ENCODE peak calls at places on chromosomes 16 and 17, in four cellular contexts. One of them, this sample, is unnamed.

GRCh38 chr17:66514227-66514806 is 211.9 kb downstream of the PRKCA start:
- DNase-seq in H1: no peak
- DNase-seq in GM12878: no peak
- DNase-seq in HepG2: no peak
- DNase-seq in this sample: no peak

GRCh38 chr17:12007466-12007865 is 10.2 kb upstream of the ZNF18 start:
- DNase-seq in GM12878: no peak
- DNase-seq in H1: no peak
- DNase-seq in HepG2: no peak
- DNase-seq in this sample: no peak

GRCh38 chr17:33730131-33730530 is 437.0 kb upstream of the ASIC2 start:
- DNase-seq in HepG2: no peak
- DNase-seq in GM12878: no peak
- DNase-seq in H1: no peak
- DNase-seq in this sample: no peak

GRCh38 chr16:31429314-31429713 is 1.2 kb upstream of the COX6A2 start:
- DNase-seq in HepG2: no peak
- DNase-seq in H1: no peak
- DNase-seq in GM12878: no peak
- DNase-seq in this sample: no peak

GRCh38 chr16:84356176-84356575 is 12.2 kb upstream of the ATP2C2 start:
- DNase-seq in HepG2: no peak
- DNase-seq in GM12878: no peak
- DNase-seq in H1: no peak
- DNase-seq in this sample: no peak

GRCh38 chr17:66255527-66255971 is 26.3 kb upstream of the APOH start:
- DNase-seq in GM12878: no peak
- DNase-seq in HepG2: no peak
- DNase-seq in H1: no peak
- DNase-seq in this sample: no peak

GRCh38 chr16:25256821-25257503 is 683 bp downstream of the ZKSCAN2 start:
- DNase-seq in HepG2: peak; percentile 40
- DNase-seq in H1: no peak
- DNase-seq in GM12878: no peak
- DNase-seq in this sample: no peak

GRCh38 chr17:18139949-18140348 is 31.4 kb downstream of the MYO15A start:
- DNase-seq in GM12878: no peak
- DNase-seq in H1: no peak
- DNase-seq in HepG2: peak; percentile 39
- DNase-seq in this sample: no peak

GRCh38 chr17:61837175-61838051 is 25.9 kb downstream of the BRIP1 start:
- DNase-seq in H1: no peak
- DNase-seq in HepG2: peak; percentile 54
- DNase-seq in GM12878: peak; percentile 17
- DNase-seq in this sample: peak; percentile 11

GRCh38 chr17:36755586-36755985 is 154.2 kb downstream of the MRM1 start:
- DNase-seq in HepG2: peak; percentile 20
- DNase-seq in H1: peak; percentile 83
- DNase-seq in GM12878: no peak
- DNase-seq in this sample: no peak

GRCh38 chr17:13958773-13959172 is 110.5 kb upstream of the COX10 start:
- DNase-seq in H1: no peak
- DNase-seq in GM12878: no peak
- DNase-seq in HepG2: no peak
- DNase-seq in this sample: no peak

GRCh38 chr17:13962716-13963115 is 106.6 kb upstream of the COX10 start:
- DNase-seq in HepG2: no peak
- DNase-seq in GM12878: no peak
- DNase-seq in H1: no peak
- DNase-seq in this sample: no peak

GRCh38 chr17:13953871-13954270 is 115.4 kb upstream of the COX10 start:
- DNase-seq in GM12878: no peak
- DNase-seq in HepG2: no peak
- DNase-seq in H1: no peak
- DNase-seq in this sample: no peak

GRCh38 chr17:13961262-13961661 is 108.0 kb upstream of the COX10 start:
- DNase-seq in H1: no peak
- DNase-seq in GM12878: no peak
- DNase-seq in HepG2: no peak
- DNase-seq in this sample: no peak

GRCh38 chr17:13957636-13958035 is 111.7 kb upstream of the COX10 start:
- DNase-seq in GM12878: no peak
- DNase-seq in HepG2: no peak
- DNase-seq in H1: no peak
- DNase-seq in this sample: no peak
- TF ChIP-seq SUZ12 in GM12878: no peak
- TF ChIP-seq SUZ12 in HepG2: no peak
- TF ChIP-seq SUZ12 in H1: no peak
- TF ChIP-seq SUZ12 in this sample: no peak

DNA sequence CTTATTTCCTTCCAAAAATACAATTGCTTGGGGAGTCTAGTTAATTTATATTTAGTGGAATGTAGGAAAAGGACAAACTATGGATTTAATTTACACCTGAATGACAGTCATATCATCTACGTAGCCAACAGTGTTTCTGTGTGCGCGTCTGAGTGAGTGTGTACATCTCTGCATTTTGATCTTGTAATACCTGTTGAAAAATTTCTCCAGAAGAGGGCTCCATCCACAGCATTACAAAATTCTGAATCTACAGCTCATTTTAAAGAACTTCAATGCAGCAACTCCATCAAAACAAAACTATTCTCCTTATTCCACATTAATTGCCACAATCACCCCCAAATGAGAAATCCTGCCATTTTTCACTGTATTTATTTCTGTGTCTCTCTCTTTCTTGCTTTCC is 3.9 kb downstream of the CDH13 start:
- DNase-seq in HepG2: no peak
- DNase-seq in GM12878: no peak
- DNase-seq in H1: no peak
- DNase-seq in this sample: no peak
- H3K4me1 ChIP-seq in HepG2: no peaks in the 10 kb centered on the region
- H3K4me1 ChIP-seq in GM12878: no peaks in the 10 kb centered on the region
- H3K4me1 ChIP-seq in H1: peaks cover 2% of the 10 kb centered on the region
- H3K4me1 ChIP-seq in this sample: no peaks in the 10 kb centered on the region

DNA sequence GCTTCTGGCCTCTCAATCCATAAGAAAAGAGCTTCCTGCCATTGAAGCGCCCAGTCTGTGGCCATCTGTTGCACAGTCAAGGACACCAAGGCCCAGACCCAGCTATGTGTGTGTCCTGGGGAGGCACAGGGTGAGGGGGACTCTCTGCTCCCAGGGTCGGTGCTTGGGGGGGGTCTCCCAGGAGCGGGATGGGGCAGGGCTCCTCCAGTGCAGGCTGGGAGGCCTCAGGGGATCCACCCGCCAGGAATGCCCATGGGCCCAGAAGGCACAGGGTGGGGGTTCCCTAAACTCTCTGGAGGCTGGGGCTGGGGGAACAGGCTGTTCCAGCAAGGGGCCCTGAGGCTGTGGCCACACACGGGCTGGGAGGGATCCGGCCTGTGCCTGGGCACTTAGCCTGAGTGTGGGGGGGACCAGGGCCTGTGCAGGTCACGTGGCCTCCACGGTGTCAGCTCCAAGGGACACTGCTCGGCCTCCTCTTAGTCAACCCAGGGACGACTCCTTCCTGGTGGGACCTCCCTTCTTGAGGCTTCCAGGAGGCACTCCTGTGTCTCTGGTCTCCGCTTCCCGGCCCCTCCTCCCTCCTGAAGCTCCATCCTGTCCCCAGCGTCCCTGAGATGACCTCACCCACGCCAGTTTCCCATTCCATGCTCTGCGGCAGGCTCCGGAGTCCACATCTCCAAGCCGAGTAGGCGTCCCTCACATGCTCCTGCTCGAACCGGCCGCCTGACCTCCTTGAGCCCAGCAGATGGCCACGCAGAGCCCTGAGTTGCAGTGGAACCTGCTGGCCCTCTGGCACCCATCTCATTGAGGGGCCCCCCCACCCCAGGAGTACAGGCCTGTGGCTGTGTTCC is 23.1 kb upstream of the BAHCC1 start:
- DNase-seq in GM12878: no peak
- DNase-seq in H1: no peak
- DNase-seq in HepG2: no peak
- DNase-seq in this sample: no peak
- TF ChIP-seq SUZ12 in GM12878: no peak
- TF ChIP-seq SUZ12 in H1: no peak
- TF ChIP-seq SUZ12 in HepG2: no peak
- TF ChIP-seq SUZ12 in this sample: no peak

DNA sequence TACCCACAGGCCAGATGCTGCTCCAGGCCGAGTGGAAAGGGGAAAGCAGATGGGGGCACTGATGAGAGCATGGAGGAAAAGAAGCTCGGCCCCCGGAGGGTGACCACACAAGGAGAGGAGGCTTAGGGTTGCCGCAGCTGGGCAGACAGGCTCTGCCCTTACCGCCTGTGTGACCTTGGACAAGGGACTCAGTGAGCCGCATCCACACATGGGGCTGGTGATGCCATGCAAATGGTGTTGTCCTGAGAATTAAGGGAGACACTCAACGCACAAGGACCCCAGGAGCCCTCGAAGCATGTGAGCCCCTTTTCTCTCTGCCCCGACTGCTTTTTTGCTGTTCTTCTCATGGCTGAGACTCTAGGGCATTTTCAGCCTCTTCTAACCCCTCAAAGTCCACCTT is 61.0 kb downstream of the PLXDC1 start:
- DNase-seq in H1: no peak
- DNase-seq in HepG2: no peak
- DNase-seq in GM12878: no peak
- DNase-seq in this sample: no peak
- H3K4me1 ChIP-seq in H1: no peaks in the 10 kb centered on the region
- H3K4me1 ChIP-seq in HepG2: peaks cover 26% of the 10 kb centered on the region
- H3K4me1 ChIP-seq in GM12878: peaks cover 20% of the 10 kb centered on the region
- H3K4me1 ChIP-seq in this sample: peaks cover 4% of the 10 kb centered on the region